ENCODE peak calls at places on chromosomes 5 and 9, in seven cellular contexts. One of them, this sample, is unnamed.

GRCh38 chr9:10008101-10008799 is 604.6 kb downstream of the PTPRD start:
- DNase-seq in T1000: no peak
- DNase-seq in GM23338: peak; percentile 91
- DNase-seq in HTR-8/SVneo: no peak
- DNase-seq in pons: no peak
- DNase-seq in naive thymus-derived CD8-positive, alpha-beta T cell: no peak
- DNase-seq in sciatic nerve: no peak
- DNase-seq in this sample: no peak

GRCh38 chr5:10607666-10608442 is 44.0 kb downstream of the ANKRD33B start:
- DNase-seq in T1000: no peak
- DNase-seq in GM23338: peak; percentile 50
- DNase-seq in HTR-8/SVneo: no peak
- DNase-seq in pons: peak; percentile 45
- DNase-seq in naive thymus-derived CD8-positive, alpha-beta T cell: no peak
- DNase-seq in sciatic nerve: peak; percentile 81
- DNase-seq in this sample: no peak

GRCh38 chr5:16540421-16540820 is 74.8 kb upstream of the ZNF622 start:
- DNase-seq in T1000: no peak
- DNase-seq in GM23338: no peak
- DNase-seq in HTR-8/SVneo: no peak
- DNase-seq in pons: no peak
- DNase-seq in naive thymus-derived CD8-positive, alpha-beta T cell: no peak
- DNase-seq in sciatic nerve: no peak
- DNase-seq in this sample: no peak

GRCh38 chr5:38532165-38532669 is 24.2 kb downstream of the LIFR start:
- DNase-seq in T1000: no peak
- DNase-seq in GM23338: peak; percentile 45
- DNase-seq in HTR-8/SVneo: no peak
- DNase-seq in pons: peak; percentile 67
- DNase-seq in naive thymus-derived CD8-positive, alpha-beta T cell: no peak
- DNase-seq in sciatic nerve: no peak
- DNase-seq in this sample: no peak

GRCh38 chr9:16272766-16273165 is 597.7 kb downstream of the BNC2 start:
- DNase-seq in T1000: no peak
- DNase-seq in GM23338: no peak
- DNase-seq in HTR-8/SVneo: no peak
- DNase-seq in pons: no peak
- DNase-seq in naive thymus-derived CD8-positive, alpha-beta T cell: no peak
- DNase-seq in sciatic nerve: no peak
- DNase-seq in this sample: no peak

GRCh38 chr5:110335361-110336046 is 391.0 kb downstream of the TMEM232 start:
- DNase-seq in T1000: no peak
- DNase-seq in GM23338: no peak
- DNase-seq in HTR-8/SVneo: no peak
- DNase-seq in pons: no peak
- DNase-seq in naive thymus-derived CD8-positive, alpha-beta T cell: no peak
- DNase-seq in sciatic nerve: no peak
- DNase-seq in this sample: no peak

GRCh38 chr5:175347027-175347426 is 97.0 kb downstream of the DRD1 start:
- DNase-seq in T1000: no peak
- DNase-seq in GM23338: no peak
- DNase-seq in HTR-8/SVneo: no peak
- DNase-seq in pons: no peak
- DNase-seq in naive thymus-derived CD8-positive, alpha-beta T cell: no peak
- DNase-seq in sciatic nerve: no peak
- DNase-seq in this sample: no peak

GRCh38 chr5:92969781-92970237 is 611.2 kb downstream of the NR2F1-AS1 start:
- DNase-seq in T1000: no peak
- DNase-seq in GM23338: no peak
- DNase-seq in HTR-8/SVneo: no peak
- DNase-seq in pons: peak; percentile 98
- DNase-seq in naive thymus-derived CD8-positive, alpha-beta T cell: no peak
- DNase-seq in sciatic nerve: no peak
- DNase-seq in this sample: no peak

GRCh38 chr5:146794326-146795029 is 84.1 kb downstream of the PPP2R2B start:
- DNase-seq in T1000: no peak
- DNase-seq in GM23338: no peak
- DNase-seq in HTR-8/SVneo: no peak
- DNase-seq in pons: peak; percentile 49
- DNase-seq in naive thymus-derived CD8-positive, alpha-beta T cell: no peak
- DNase-seq in sciatic nerve: no peak
- DNase-seq in this sample: no peak

GRCh38 chr9:6054280-6055099 is 39.1 kb upstream of the RANBP6 start:
- DNase-seq in T1000: peak; percentile 10
- DNase-seq in GM23338: peak; percentile 95
- DNase-seq in HTR-8/SVneo: peak; percentile 51
- DNase-seq in pons: peak; percentile 82
- DNase-seq in naive thymus-derived CD8-positive, alpha-beta T cell: peak; percentile 58
- DNase-seq in sciatic nerve: peak; percentile 78
- DNase-seq in this sample: peak; percentile 50

GRCh38 chr5:72408602-72409001 is 88.4 kb downstream of the PTCD2 start:
- DNase-seq in T1000: no peak
- DNase-seq in GM23338: no peak
- DNase-seq in HTR-8/SVneo: no peak
- DNase-seq in pons: no peak
- DNase-seq in naive thymus-derived CD8-positive, alpha-beta T cell: no peak
- DNase-seq in sciatic nerve: no peak
- DNase-seq in this sample: no peak